ENCODE peak calls at places on chromosomes 16 and 17, in eight cellular contexts. I is adrenal gland, U is H1, N is stomach, S is AG10803, Y is GM20000, K is heart left ventricle, J is AG09319. H is an unnamed sample.

GRCh38 chr17:42428141-42428944 is 5.3 kb upstream of the CAVIN1 start:
- DNase-seq in S (peak), Y (no peak), N (peak), U (no peak), J (peak), K (peak), I (peak), H (peak)

GRCh38 chr17:45043268-45043681 is 8.2 kb downstream of the DCAKD start:
- DNase-seq in K (peak), S (peak), N (no peak), I (peak), U (no peak), J (no peak), Y (no peak), H (no peak)

GRCh38 chr16:87178177-87178863 is 138.9 kb downstream of the C16orf95 start:
- DNase-seq in Y (no peak), S (peak), N (no peak), U (no peak), I (no peak), K (no peak), J (no peak), H (no peak)

GRCh38 chr17:70865993-70866804 is 696.9 kb downstream of the KCNJ2 start:
- DNase-seq in N (no peak), K (no peak), S (peak), I (no peak), J (no peak), Y (no peak), U (no peak), H (no peak)

GRCh38 chr17:35896011-35896587 is 15.9 kb upstream of the CCL5 start:
- DNase-seq in I (no peak), K (no peak), N (no peak), Y (peak), S (no peak), U (no peak), J (no peak), H (peak)

GRCh38 chr17:27756467-27757371 is 43.6 kb downstream of the NOS2 start:
- DNase-seq in J (peak), I (peak), Y (no peak), K (peak), S (peak), N (peak), U (no peak), H (peak)

GRCh38 chr16:85316321-85316919 is 204.1 kb upstream of the CIBAR2 start:
- DNase-seq in U (no peak), S (peak), K (peak), Y (peak), J (no peak), I (peak), N (peak), H (peak)

GRCh38 chr17:45146616-45147101 is 1.6 kb upstream of the HEXIM1 start:
- DNase-seq in U (no peak), S (peak), N (peak), I (peak), Y (no peak), K (no peak), J (no peak), H (no peak)

GRCh38 chr17:74230896-74231295 is 17.5 kb downstream of the TTYH2 start:
- DNase-seq in I (no peak), S (no peak), J (no peak), Y (no peak), U (no peak), N (no peak), K (no peak), H (no peak)

GRCh38 chr17:73628642-73629552 is 15.3 kb downstream of the SDK2 start:
- DNase-seq in J (no peak), K (no peak), Y (no peak), U (no peak), S (no peak), N (no peak), I (no peak), H (no peak)

GRCh38 chr17:45271603-45272002 is 9.7 kb upstream of the SPATA32 start:
- DNase-seq in N (no peak), Y (no peak), J (no peak), U (no peak), S (no peak), I (no peak), K (no peak), H (no peak)

GRCh38 chr17:83083368-83084201 is 4.2 kb downstream of the METRNL start:
- DNase-seq in I (no peak), N (no peak), U (peak), K (peak), J (peak), Y (no peak), S (peak), H (no peak)

GRCh38 chr17:66835476-66835875 is 559 bp downstream of the CACNG5 start:
- DNase-seq in K (no peak), Y (no peak), U (no peak), I (no peak), S (no peak), N (no peak), J (no peak), H (no peak)

GRCh38 chr16:51880776-51881175 is 666.2 kb downstream of the TOX3 start:
- DNase-seq in K (no peak), J (peak), N (no peak), Y (no peak), S (peak), I (no peak), U (no peak), H (no peak)

GRCh38 chr16:84159006-84159405 is 13.9 kb downstream of the DNAAF1 start:
- DNase-seq in S (no peak), U (no peak), I (no peak), Y (no peak), K (no peak), N (no peak), J (no peak), H (no peak)

GRCh38 chr16:85522842-85523601 is 90.1 kb upstream of the GSE1 start:
- DNase-seq in J (no peak), N (peak), I (no peak), Y (no peak), S (peak), U (no peak), K (peak), H (no peak)

GRCh38 chr17:81345211-81346089 is 49.8 kb upstream of the BAHCC1 start:
- DNase-seq in U (no peak), I (peak), K (peak), S (peak), Y (peak), J (peak), N (peak), H (peak)

GRCh38 chr16:57593990-57594389 is 34.4 kb upstream of the ADGRG1 start:
- DNase-seq in J (no peak), U (no peak), Y (no peak), S (no peak), K (no peak), I (no peak), N (no peak), H (no peak)

GRCh38 chr17:65455972-65456343 is 105.5 kb downstream of the AXIN2 start:
- DNase-seq in U (peak), I (no peak), N (no peak), S (peak), Y (no peak), J (no peak), K (peak), H (no peak)

GRCh38 chr16:57533618-57534336 is 2.6 kb downstream of the CCDC102A start:
- DNase-seq in S (no peak), I (peak), N (peak), Y (no peak), K (peak), J (no peak), U (no peak), H (peak)

GRCh38 chr17:44536090-44536960 is 21.0 kb upstream of the FZD2 start:
- DNase-seq in I (no peak), J (no peak), N (no peak), S (peak), U (no peak), K (peak), Y (no peak), H (no peak)

GRCh38 chr17:68847711-68848110 is 107.5 kb downstream of the ABCA8 start:
- DNase-seq in Y (no peak), N (no peak), I (no peak), J (no peak), S (no peak), U (no peak), K (no peak), H (no peak)

GRCh38 chr16:71499775-71500364 is 10.7 kb upstream of the ZNF19 start:
- DNase-seq in K (no peak), S (peak), J (peak), Y (peak), I (peak), N (no peak), U (no peak), H (peak)

GRCh38 chr16:62068747-62069146 is 32.5 kb upstream of the CDH8 start:
- DNase-seq in U (no peak), J (no peak), K (no peak), N (no peak), Y (no peak), I (no peak), S (no peak), H (no peak)
- TF ChIP-seq CTCF in U (peak), J (no peak), K (no peak), N (no peak), Y (no peak), I (no peak), S (no peak), H (peak)

DNA sequence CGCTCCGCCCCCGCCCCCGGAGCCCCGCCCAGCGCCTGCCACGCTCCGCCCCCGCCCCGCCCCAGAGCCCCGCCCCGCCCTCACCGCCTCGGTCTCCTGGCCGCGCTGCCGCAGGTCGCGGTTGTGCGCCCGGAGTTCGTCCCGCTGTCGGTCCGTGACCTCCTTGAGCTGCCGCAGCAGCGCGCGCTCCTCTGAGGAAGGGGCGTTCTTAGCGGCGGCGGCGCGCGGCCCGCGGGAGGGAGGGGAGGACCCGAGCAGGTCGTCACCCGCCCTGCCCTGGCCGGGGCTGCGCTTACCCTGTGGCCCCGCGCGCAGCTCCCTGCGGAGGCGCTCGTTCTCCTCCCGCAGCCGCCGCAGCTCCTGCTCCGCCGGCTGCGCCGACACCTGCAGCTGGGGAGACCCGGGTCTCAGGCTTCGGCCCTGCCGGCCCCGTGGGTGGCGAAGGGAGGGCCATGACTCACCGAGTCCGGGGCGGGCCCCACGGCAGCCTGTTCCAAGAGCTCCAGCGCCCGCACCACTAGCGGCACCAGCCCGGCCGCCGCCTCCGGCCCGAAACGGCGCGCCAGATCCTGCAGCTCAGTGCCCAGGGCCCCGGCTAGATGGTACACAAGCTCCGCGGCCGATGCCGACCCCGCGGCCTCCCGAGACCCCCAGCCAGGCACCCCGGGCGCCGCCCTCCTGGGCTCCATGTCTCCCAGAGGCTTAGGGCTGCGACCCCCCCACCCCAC is 386 bp downstream of the RILP start:
- DNase-seq in N (peak), J (peak), I (peak), K (peak), Y (peak), U (no peak), S (peak), H (peak)
- TF ChIP-seq CTCF in N (no peak), J (no peak), I (peak), K (no peak), Y (no peak), U (no peak), S (no peak), H (no peak)

DNA sequence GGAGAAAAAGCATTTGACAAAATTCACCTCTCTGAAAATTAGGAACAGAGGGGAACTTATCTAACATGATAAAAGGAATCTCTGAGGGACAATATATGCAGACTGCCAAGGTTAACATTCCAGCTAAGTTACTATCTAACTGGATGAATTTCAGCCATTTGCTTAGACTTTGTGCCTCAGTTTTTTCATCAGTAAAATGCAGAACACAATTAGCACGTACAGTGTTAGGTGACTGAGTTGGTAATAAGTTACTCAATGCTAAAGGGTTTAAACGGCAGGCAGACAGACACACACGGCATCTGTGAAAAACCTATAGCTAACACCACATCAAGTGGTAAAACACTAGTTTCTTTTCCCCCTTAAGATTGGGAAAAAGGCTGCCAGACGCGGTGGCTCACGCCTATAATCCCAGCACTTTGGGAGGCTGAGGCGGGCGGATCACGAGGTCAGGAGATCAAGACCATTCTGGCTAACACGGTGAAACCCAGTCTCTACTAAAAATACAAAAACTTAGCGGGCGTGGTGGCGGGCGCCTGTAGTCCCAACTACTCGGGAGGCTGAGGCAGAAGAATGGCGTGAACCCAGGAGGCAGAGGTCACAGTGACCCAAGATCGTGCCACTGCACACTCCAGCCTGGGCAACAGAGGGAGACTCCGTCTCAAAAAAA is 9.1 kb downstream of the CFDP1 start:
- DNase-seq in S (no peak), J (no peak), U (no peak), Y (no peak), K (no peak), I (no peak), N (no peak), H (no peak)
- TF ChIP-seq CTCF in S (no peak), J (no peak), U (no peak), Y (no peak), K (no peak), I (no peak), N (no peak), H (no peak)

DNA sequence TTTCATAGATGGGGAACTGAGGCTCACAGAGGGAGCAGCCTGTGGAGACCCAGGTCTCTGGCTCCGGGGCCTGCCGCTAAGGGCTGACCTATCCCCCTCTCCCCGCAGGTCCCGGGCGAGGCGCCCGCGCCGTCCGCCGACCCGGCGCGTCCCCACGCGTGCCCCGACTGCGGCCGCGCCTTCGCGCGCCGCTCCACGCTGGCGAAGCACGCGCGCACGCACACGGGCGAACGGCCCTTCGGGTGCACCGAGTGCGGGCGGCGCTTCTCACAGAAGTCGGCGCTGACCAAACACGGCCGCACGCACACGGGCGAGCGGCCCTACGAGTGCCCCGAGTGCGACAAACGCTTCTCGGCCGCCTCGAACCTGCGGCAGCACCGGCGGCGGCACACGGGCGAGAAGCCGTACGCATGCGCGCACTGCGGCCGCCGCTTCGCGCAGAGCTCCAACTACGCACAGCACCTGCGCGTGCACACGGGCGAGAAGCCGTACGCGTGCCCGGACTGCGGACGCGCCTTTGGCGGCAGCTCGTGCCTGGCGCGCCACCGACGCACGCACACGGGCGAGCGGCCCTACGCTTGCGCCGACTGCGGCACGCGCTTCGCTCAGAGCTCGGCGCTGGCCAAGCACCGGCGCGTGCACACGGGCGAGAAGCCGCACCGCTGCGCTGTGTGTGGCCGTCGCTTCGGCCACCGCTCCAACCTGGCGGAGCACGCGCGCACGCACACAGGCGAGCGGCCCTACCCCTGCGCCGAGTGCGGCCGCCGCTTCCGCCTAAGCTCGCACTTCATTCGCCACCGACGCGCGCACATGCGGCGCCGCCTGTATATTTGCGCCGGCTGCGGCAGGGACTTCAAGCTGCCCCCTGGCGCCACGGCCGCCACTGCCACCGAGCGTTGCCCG is 10.3 kb downstream of the ZNF771 start:
- DNase-seq in I (peak), K (peak), S (peak), N (peak), Y (peak), J (peak), U (peak), H (peak)
- TF ChIP-seq CTCF in I (peak), K (peak), S (no peak), N (no peak), Y (no peak), J (no peak), U (peak), H (peak)

GRCh38 chr16:66946541-66946940 is 11.2 kb downstream of the CES2 start:
- DNase-seq in I (no peak), K (no peak), N (no peak), J (no peak), S (no peak), Y (no peak), U (no peak), H (no peak)
- TF ChIP-seq CTCF in I (no peak), K (no peak), N (no peak), J (no peak), S (no peak), Y (no peak), U (no peak), H (no peak)

GRCh38 chr17:79258843-79259242 is 184.2 kb downstream of the ENGASE start:
- DNase-seq in I (no peak), Y (no peak), K (no peak), S (no peak), J (no peak), U (no peak), N (no peak), H (no peak)
- TF ChIP-seq CTCF in I (no peak), Y (no peak), K (no peak), S (no peak), J (no peak), U (no peak), N (no peak), H (no peak)